ENCODE peak calls at places on chromosomes 7 and 10, in eight cellular contexts. One of them, this sample, is unnamed.

GRCh38 chr10:96306516-96306915 is 2.3 kb downstream of the DNTT start:
- DNase-seq in K562: no peak
- DNase-seq in GM12878: no peak
- DNase-seq in endothelial cell of umbilical vein: no peak
- DNase-seq in SK-N-SH: no peak
- DNase-seq in GM23338: no peak
- DNase-seq in H1: no peak
- DNase-seq in HepG2: no peak
- DNase-seq in this sample: no peak

GRCh38 chr7:96388166-96388565 is 66.3 kb upstream of the SLC25A13 start:
- DNase-seq in endothelial cell of umbilical vein: peak
- DNase-seq in HepG2: no peak
- DNase-seq in GM23338: no peak
- DNase-seq in SK-N-SH: no peak
- DNase-seq in GM12878: no peak
- DNase-seq in K562: no peak
- DNase-seq in H1: no peak
- DNase-seq in this sample: no peak

GRCh38 chr10:47240173-47240572 is 59.8 kb upstream of the GDF10 start:
- DNase-seq in K562: no peak
- DNase-seq in SK-N-SH: no peak
- DNase-seq in HepG2: no peak
- DNase-seq in GM23338: no peak
- DNase-seq in H1: no peak
- DNase-seq in endothelial cell of umbilical vein: no peak
- DNase-seq in GM12878: no peak
- DNase-seq in this sample: no peak

GRCh38 chr7:2411815-2412586 is 8.6 kb downstream of the CHST12 start:
- DNase-seq in HepG2: peak
- DNase-seq in SK-N-SH: no peak
- DNase-seq in GM23338: no peak
- DNase-seq in K562: no peak
- DNase-seq in GM12878: no peak
- DNase-seq in endothelial cell of umbilical vein: no peak
- DNase-seq in H1: no peak
- DNase-seq in this sample: no peak

GRCh38 chr7:3266240-3266639 is 34.8 kb upstream of the SDK1 start:
- DNase-seq in H1: no peak
- DNase-seq in SK-N-SH: no peak
- DNase-seq in endothelial cell of umbilical vein: no peak
- DNase-seq in HepG2: no peak
- DNase-seq in GM12878: no peak
- DNase-seq in K562: no peak
- DNase-seq in GM23338: no peak
- DNase-seq in this sample: no peak

GRCh38 chr10:89278034-89278535 is 23.8 kb upstream of the IFIT2 start:
- DNase-seq in GM12878: no peak
- DNase-seq in HepG2: peak
- DNase-seq in SK-N-SH: peak
- DNase-seq in GM23338: no peak
- DNase-seq in K562: no peak
- DNase-seq in H1: no peak
- DNase-seq in endothelial cell of umbilical vein: peak
- DNase-seq in this sample: peak

GRCh38 chr7:150742286-150742968 is 5.2 kb downstream of the GIMAP5 start:
- DNase-seq in SK-N-SH: no peak
- DNase-seq in HepG2: no peak
- DNase-seq in K562: no peak
- DNase-seq in H1: no peak
- DNase-seq in endothelial cell of umbilical vein: no peak
- DNase-seq in GM12878: no peak
- DNase-seq in GM23338: no peak
- DNase-seq in this sample: no peak

GRCh38 chr10:72107325-72108003 is 19.1 kb upstream of the SPOCK2 start:
- DNase-seq in K562: no peak
- DNase-seq in GM12878: no peak
- DNase-seq in H1: no peak
- DNase-seq in GM23338: no peak
- DNase-seq in endothelial cell of umbilical vein: no peak
- DNase-seq in HepG2: no peak
- DNase-seq in SK-N-SH: no peak
- DNase-seq in this sample: no peak

GRCh38 chr7:157318015-157318706 is 18.6 kb upstream of the DNAJB6 start:
- DNase-seq in HepG2: no peak
- DNase-seq in endothelial cell of umbilical vein: no peak
- DNase-seq in GM12878: no peak
- DNase-seq in SK-N-SH: no peak
- DNase-seq in GM23338: no peak
- DNase-seq in K562: peak
- DNase-seq in H1: no peak
- DNase-seq in this sample: no peak

GRCh38 chr7:150745868-150746267 is 8.7 kb downstream of the GIMAP5 start:
- DNase-seq in endothelial cell of umbilical vein: no peak
- DNase-seq in H1: no peak
- DNase-seq in HepG2: no peak
- DNase-seq in GM12878: no peak
- DNase-seq in K562: no peak
- DNase-seq in SK-N-SH: no peak
- DNase-seq in GM23338: no peak
- DNase-seq in this sample: no peak

GRCh38 chr7:159218216-159219006 is 73.7 kb upstream of the VIPR2 start:
- DNase-seq in HepG2: no peak
- DNase-seq in SK-N-SH: no peak
- DNase-seq in GM12878: no peak
- DNase-seq in H1: no peak
- DNase-seq in endothelial cell of umbilical vein: no peak
- DNase-seq in K562: no peak
- DNase-seq in GM23338: no peak
- DNase-seq in this sample: no peak

GRCh38 chr10:52632591-52632990 is 140.0 kb downstream of the MBL2 start:
- DNase-seq in GM12878: no peak
- DNase-seq in H1: no peak
- DNase-seq in K562: no peak
- DNase-seq in SK-N-SH: no peak
- DNase-seq in GM23338: peak
- DNase-seq in endothelial cell of umbilical vein: peak
- DNase-seq in HepG2: no peak
- DNase-seq in this sample: no peak

GRCh38 chr7:157405914-157406810 is 69.4 kb downstream of the DNAJB6 start:
- DNase-seq in GM23338: no peak
- DNase-seq in GM12878: no peak
- DNase-seq in endothelial cell of umbilical vein: no peak
- DNase-seq in H1: no peak
- DNase-seq in K562: peak
- DNase-seq in HepG2: no peak
- DNase-seq in SK-N-SH: peak
- DNase-seq in this sample: no peak

GRCh38 chr10:114779803-114780609 is 41.6 kb upstream of the FHIP2A start:
- DNase-seq in HepG2: peak
- DNase-seq in GM23338: no peak
- DNase-seq in endothelial cell of umbilical vein: peak
- DNase-seq in SK-N-SH: no peak
- DNase-seq in K562: no peak
- DNase-seq in GM12878: no peak
- DNase-seq in H1: no peak
- DNase-seq in this sample: peak

GRCh38 chr10:119625570-119626280 is 25.5 kb upstream of the BAG3 start:
- DNase-seq in GM12878: no peak
- DNase-seq in GM23338: no peak
- DNase-seq in H1: no peak
- DNase-seq in HepG2: no peak
- DNase-seq in SK-N-SH: no peak
- DNase-seq in K562: no peak
- DNase-seq in endothelial cell of umbilical vein: no peak
- DNase-seq in this sample: no peak

GRCh38 chr7:149774237-149775175 is 1.1 kb upstream of the ZNF467 start:
- DNase-seq in GM23338: peak
- DNase-seq in endothelial cell of umbilical vein: peak
- DNase-seq in HepG2: no peak
- DNase-seq in SK-N-SH: no peak
- DNase-seq in K562: peak
- DNase-seq in H1: no peak
- DNase-seq in GM12878: no peak
- DNase-seq in this sample: no peak

GRCh38 chr10:11787374-11787773 is 35.8 kb upstream of the PROSER2 start:
- DNase-seq in HepG2: no peak
- DNase-seq in endothelial cell of umbilical vein: no peak
- DNase-seq in SK-N-SH: no peak
- DNase-seq in GM12878: no peak
- DNase-seq in H1: no peak
- DNase-seq in K562: no peak
- DNase-seq in GM23338: no peak
- DNase-seq in this sample: no peak

GRCh38 chr10:6649107-6649720 is 69.1 kb upstream of the PRKCQ start:
- DNase-seq in GM12878: no peak
- DNase-seq in HepG2: no peak
- DNase-seq in SK-N-SH: no peak
- DNase-seq in K562: no peak
- DNase-seq in endothelial cell of umbilical vein: no peak
- DNase-seq in H1: no peak
- DNase-seq in GM23338: peak
- DNase-seq in this sample: no peak

GRCh38 chr10:50326757-50327701 is 75.7 kb upstream of the ASAH2 start:
- DNase-seq in GM12878: no peak
- DNase-seq in H1: no peak
- DNase-seq in HepG2: no peak
- DNase-seq in endothelial cell of umbilical vein: peak
- DNase-seq in K562: peak
- DNase-seq in GM23338: no peak
- DNase-seq in SK-N-SH: no peak
- DNase-seq in this sample: no peak
- TF ChIP-seq POLR2AphosphoS5 in GM12878: no peak
- TF ChIP-seq POLR2AphosphoS5 in H1: no peak
- TF ChIP-seq POLR2AphosphoS5 in HepG2: no peak
- TF ChIP-seq POLR2AphosphoS5 in endothelial cell of umbilical vein: peak
- TF ChIP-seq POLR2AphosphoS5 in K562: peak
- TF ChIP-seq POLR2AphosphoS5 in GM23338: no peak
- TF ChIP-seq POLR2AphosphoS5 in SK-N-SH: no peak
- TF ChIP-seq POLR2AphosphoS5 in this sample: no peak

DNA sequence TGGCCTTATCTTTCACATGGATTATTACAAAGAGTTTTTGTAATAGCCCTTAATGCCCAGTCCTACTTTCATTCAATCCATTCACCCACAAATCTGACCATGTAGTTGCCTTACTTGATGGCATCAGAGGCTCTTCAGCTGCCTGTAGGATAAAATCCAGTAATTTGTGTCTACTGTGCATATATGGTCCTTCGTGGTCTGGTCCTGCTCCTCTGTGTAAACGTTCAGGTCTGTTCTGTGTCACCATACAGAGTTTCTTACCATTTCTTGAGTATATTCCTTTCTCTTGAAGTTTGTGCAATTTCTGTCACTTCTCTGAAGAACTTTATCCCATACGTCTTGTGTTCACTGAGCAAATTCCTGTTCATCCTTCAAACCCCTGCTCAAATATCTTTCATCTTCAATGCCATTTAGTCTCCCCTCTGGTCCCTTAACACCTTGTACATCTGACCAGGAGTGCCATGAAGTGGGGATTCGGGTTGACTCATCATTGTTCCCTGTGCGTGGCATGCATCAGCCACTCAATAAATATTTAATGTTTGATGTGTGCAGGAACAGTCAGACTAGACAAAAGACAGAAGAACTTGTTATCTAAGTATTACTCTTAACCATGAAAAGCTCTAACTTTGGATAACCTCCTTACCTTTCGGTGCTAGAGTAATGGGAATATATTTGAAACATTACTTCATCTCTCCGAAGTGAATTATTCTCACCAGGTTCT is 98.6 kb upstream of the RPA3 start:
- DNase-seq in HepG2: peak
- DNase-seq in endothelial cell of umbilical vein: no peak
- DNase-seq in GM12878: no peak
- DNase-seq in SK-N-SH: no peak
- DNase-seq in H1: no peak
- DNase-seq in GM23338: no peak
- DNase-seq in K562: no peak
- DNase-seq in this sample: no peak
- H3K4me2 ChIP-seq in HepG2: no peak
- H3K4me2 ChIP-seq in endothelial cell of umbilical vein: no peak
- H3K4me2 ChIP-seq in GM12878: peak
- H3K4me2 ChIP-seq in SK-N-SH: no peak
- H3K4me2 ChIP-seq in H1: no peak
- H3K4me2 ChIP-seq in GM23338: no peak
- H3K4me2 ChIP-seq in K562: no peak
- H3K4me2 ChIP-seq in this sample: no peak

DNA sequence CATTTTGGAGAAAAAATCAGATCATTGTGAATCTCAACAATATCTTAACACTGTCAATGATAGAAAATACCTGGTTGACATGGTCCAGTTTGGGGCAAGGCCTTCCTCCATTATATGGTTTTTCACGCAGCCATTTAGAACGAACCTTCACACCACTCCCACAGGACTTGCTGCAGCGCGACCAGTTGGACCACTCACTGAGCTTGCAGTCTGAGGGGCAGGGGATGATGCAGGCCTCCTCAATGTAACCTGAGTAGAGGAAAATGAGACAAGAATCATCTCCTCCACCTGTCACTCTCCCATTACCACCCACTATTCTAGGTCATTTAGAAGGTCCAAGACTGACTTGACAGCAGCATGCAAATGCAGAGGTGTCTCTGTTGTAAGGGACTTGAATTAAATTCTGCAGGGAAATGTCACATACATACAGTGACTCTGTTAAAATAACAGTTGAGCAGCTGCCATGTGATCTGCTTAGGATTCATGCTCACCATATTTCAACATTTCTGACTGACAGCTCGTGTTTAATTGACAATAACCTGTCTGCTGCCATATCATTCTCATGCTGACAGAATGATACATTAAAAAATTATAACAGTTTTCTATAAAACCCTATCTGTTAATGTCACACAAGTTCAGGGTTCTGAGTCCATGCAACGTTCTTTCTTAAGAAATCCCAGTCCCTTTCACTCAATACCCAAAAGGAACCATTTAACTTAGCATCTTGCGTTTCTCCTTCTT is 403.0 kb downstream of the THSD7A start:
- DNase-seq in GM23338: peak
- DNase-seq in GM12878: no peak
- DNase-seq in endothelial cell of umbilical vein: no peak
- DNase-seq in HepG2: no peak
- DNase-seq in K562: no peak
- DNase-seq in SK-N-SH: no peak
- DNase-seq in H1: no peak
- DNase-seq in this sample: no peak
- TF ChIP-seq POLR2AphosphoS5 in GM23338: no peak
- TF ChIP-seq POLR2AphosphoS5 in GM12878: no peak
- TF ChIP-seq POLR2AphosphoS5 in endothelial cell of umbilical vein: no peak
- TF ChIP-seq POLR2AphosphoS5 in HepG2: no peak
- TF ChIP-seq POLR2AphosphoS5 in K562: no peak
- TF ChIP-seq POLR2AphosphoS5 in SK-N-SH: no peak
- TF ChIP-seq POLR2AphosphoS5 in H1: no peak
- TF ChIP-seq POLR2AphosphoS5 in this sample: no peak

GRCh38 chr10:2844925-2845324 is 222.4 kb upstream of the PFKP start:
- DNase-seq in HepG2: no peak
- DNase-seq in GM12878: no peak
- DNase-seq in H1: no peak
- DNase-seq in endothelial cell of umbilical vein: no peak
- DNase-seq in GM23338: no peak
- DNase-seq in K562: no peak
- DNase-seq in SK-N-SH: no peak
- DNase-seq in this sample: no peak
- H3K4me2 ChIP-seq in HepG2: no peak
- H3K4me2 ChIP-seq in GM12878: no peak
- H3K4me2 ChIP-seq in H1: no peak
- H3K4me2 ChIP-seq in endothelial cell of umbilical vein: no peak
- H3K4me2 ChIP-seq in GM23338: no peak
- H3K4me2 ChIP-seq in K562: no peak
- H3K4me2 ChIP-seq in SK-N-SH: no peak
- H3K4me2 ChIP-seq in this sample: no peak

GRCh38 chr7:70788276-70788675 is 343.7 kb upstream of the GALNT17 start:
- DNase-seq in K562: no peak
- DNase-seq in GM23338: peak
- DNase-seq in endothelial cell of umbilical vein: no peak
- DNase-seq in H1: no peak
- DNase-seq in SK-N-SH: peak
- DNase-seq in HepG2: no peak
- DNase-seq in GM12878: no peak
- DNase-seq in this sample: no peak
- TF ChIP-seq POLR2AphosphoS5 in K562: no peak
- TF ChIP-seq POLR2AphosphoS5 in GM23338: no peak
- TF ChIP-seq POLR2AphosphoS5 in endothelial cell of umbilical vein: no peak
- TF ChIP-seq POLR2AphosphoS5 in H1: no peak
- TF ChIP-seq POLR2AphosphoS5 in SK-N-SH: no peak
- TF ChIP-seq POLR2AphosphoS5 in HepG2: no peak
- TF ChIP-seq POLR2AphosphoS5 in GM12878: no peak
- TF ChIP-seq POLR2AphosphoS5 in this sample: no peak